ENCODE peak calls at places on chromosomes 7 and 10, in five cellular contexts. M, R, V, E and C are unnamed samples.

GRCh38 chr7:74449809-74450397 is 3.8 kb upstream of the GTF2IRD1 start:
- DNase-seq in M (peak; percentile 78), R (no peak), V (no peak), E (peak; percentile 47), C (peak; percentile 62)

GRCh38 chr10:31000071-31000787 is 31.4 kb downstream of the ZNF438 start:
- DNase-seq in M (no peak), R (no peak), V (no peak), E (no peak), C (no peak)

GRCh38 chr10:23514321-23514720 is 75.4 kb downstream of the OTUD1 start:
- DNase-seq in M (no peak), R (no peak), V (no peak), E (no peak), C (no peak)

GRCh38 chr10:130573446-130573845 is 437.3 kb downstream of the GLRX3 start:
- DNase-seq in M (no peak), R (no peak), V (no peak), E (no peak), C (peak; percentile 11)

GRCh38 chr7:109939207-109939606 is 1151.7 kb upstream of the LRRN3 start:
- DNase-seq in M (no peak), R (no peak), V (no peak), E (no peak), C (no peak)

GRCh38 chr7:44555350-44555749 is 14.2 kb upstream of the NPC1L1 start:
- DNase-seq in M (no peak), R (no peak), V (no peak), E (no peak), C (no peak)

GRCh38 chr7:22569586-22570321 is 69.8 kb upstream of the STEAP1B start:
- DNase-seq in M (no peak), R (no peak), V (no peak), E (no peak), C (peak; percentile 57)

GRCh38 chr10:71880425-71881306 is 29.6 kb upstream of the PSAP start:
- DNase-seq in M (no peak), R (no peak), V (no peak), E (peak; percentile 57), C (no peak)

GRCh38 chr7:151068069-151068773 is 8.8 kb downstream of the SLC4A2 start:
- DNase-seq in M (no peak), R (no peak), V (no peak), E (no peak), C (no peak)

GRCh38 chr7:91945476-91945875 is 4.8 kb downstream of the AKAP9 start:
- DNase-seq in M (no peak), R (no peak), V (no peak), E (no peak), C (no peak)

GRCh38 chr7:127791790-127792189 is 139.8 kb downstream of the SND1 start:
- DNase-seq in M (no peak), R (no peak), V (no peak), E (no peak), C (no peak)

GRCh38 chr7:14016950-14017349 is 27.5 kb upstream of the ETV1 start:
- DNase-seq in M (no peak), R (no peak), V (no peak), E (no peak), C (no peak)

GRCh38 chr7:31126976-31127375 is 74.9 kb downstream of the ADCYAP1R1 start:
- DNase-seq in M (no peak), R (no peak), V (no peak), E (no peak), C (no peak)

GRCh38 chr10:61899045-61899444 is 2.5 kb upstream of the ARID5B start:
- DNase-seq in M (no peak), R (no peak), V (no peak), E (no peak), C (no peak)

GRCh38 chr7:40101201-40101600 is 33.2 kb downstream of the MPLKIP start:
- DNase-seq in M (no peak), R (no peak), V (no peak), E (no peak), C (no peak)

GRCh38 chr7:20440472-20441105 is 109.9 kb downstream of the ITGB8 start:
- DNase-seq in M (no peak), R (no peak), V (no peak), E (no peak), C (no peak)

GRCh38 chr7:140617081-140617480 is 23.5 kb downstream of the DENND2A start:
- DNase-seq in M (no peak), R (no peak), V (no peak), E (no peak), C (no peak)

GRCh38 chr7:55964261-55964801 is at the start of gene NIPSNAP2:
- DNase-seq in M (peak; percentile 66), R (peak; percentile 32), V (no peak), E (no peak), C (peak; percentile 84)

GRCh38 chr7:1557771-1558170 is 1.8 kb upstream of the TMEM184A start:
- DNase-seq in M (no peak), R (no peak), V (peak; percentile 44), E (no peak), C (peak; percentile 35)

GRCh38 chr10:30502266-30503058 is 68.5 kb downstream of the MAP3K8 start:
- DNase-seq in M (peak; percentile 29), R (no peak), V (no peak), E (peak; percentile 43), C (peak; percentile 30)

GRCh38 chr7:71236488-71237179 is 104.7 kb downstream of the GALNT17 start:
- DNase-seq in M (no peak), R (no peak), V (no peak), E (no peak), C (no peak)

DNA sequence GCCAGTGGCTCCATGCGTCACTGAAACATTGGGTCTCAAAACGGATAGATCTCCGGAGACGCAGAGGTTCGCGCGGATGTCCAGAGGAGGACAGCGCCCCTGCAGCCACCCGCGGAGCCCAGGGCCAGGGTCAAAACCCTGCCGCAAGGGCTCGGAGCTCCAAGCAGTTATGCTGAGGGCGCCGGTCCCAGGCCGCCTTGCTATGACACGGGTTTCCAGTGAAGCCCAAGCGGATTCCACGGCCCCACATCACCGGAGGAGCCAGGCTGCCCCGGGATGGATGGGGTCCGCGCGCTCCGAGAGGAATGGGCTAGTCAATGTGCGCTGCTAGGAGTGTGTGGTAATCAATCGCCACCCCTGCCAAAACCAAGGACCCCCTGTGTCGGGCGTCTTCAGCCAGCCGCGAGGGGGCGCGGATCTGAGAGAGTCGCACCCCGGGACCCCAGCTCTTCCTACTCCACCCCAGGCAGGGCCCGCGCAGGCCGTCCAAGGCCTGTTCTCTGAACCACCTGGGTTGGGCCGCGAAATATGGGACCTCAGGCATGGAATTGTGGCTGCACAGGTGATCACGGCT is 5.6 kb upstream of the EMX2 start:
- DNase-seq in M (no peak), R (no peak), V (no peak), E (no peak), C (no peak)
- TF ChIP-seq CTCF in M (no peak), R (no peak), V (no peak), E (no peak), C (no peak)

GRCh38 chr10:119365773-119366640 is 158.6 kb downstream of the GRK5 start:
- DNase-seq in M (no peak), R (no peak), V (no peak), E (no peak), C (no peak)

GRCh38 chr10:119362122-119362521 is 154.8 kb downstream of the GRK5 start:
- DNase-seq in M (no peak), R (no peak), V (no peak), E (no peak), C (no peak)

GRCh38 chr10:119367841-119368549 is 160.6 kb downstream of the GRK5 start:
- DNase-seq in M (no peak), R (no peak), V (no peak), E (no peak), C (no peak)

GRCh38 chr10:119368581-119368980 is 161.2 kb downstream of the GRK5 start:
- DNase-seq in M (no peak), R (no peak), V (no peak), E (no peak), C (no peak)

GRCh38 chr10:119364941-119365340 is 157.6 kb downstream of the GRK5 start:
- DNase-seq in M (no peak), R (no peak), V (no peak), E (no peak), C (no peak)
- TF ChIP-seq CTCF in M (no peak), R (no peak), V (no peak), E (no peak), C (no peak)

DNA sequence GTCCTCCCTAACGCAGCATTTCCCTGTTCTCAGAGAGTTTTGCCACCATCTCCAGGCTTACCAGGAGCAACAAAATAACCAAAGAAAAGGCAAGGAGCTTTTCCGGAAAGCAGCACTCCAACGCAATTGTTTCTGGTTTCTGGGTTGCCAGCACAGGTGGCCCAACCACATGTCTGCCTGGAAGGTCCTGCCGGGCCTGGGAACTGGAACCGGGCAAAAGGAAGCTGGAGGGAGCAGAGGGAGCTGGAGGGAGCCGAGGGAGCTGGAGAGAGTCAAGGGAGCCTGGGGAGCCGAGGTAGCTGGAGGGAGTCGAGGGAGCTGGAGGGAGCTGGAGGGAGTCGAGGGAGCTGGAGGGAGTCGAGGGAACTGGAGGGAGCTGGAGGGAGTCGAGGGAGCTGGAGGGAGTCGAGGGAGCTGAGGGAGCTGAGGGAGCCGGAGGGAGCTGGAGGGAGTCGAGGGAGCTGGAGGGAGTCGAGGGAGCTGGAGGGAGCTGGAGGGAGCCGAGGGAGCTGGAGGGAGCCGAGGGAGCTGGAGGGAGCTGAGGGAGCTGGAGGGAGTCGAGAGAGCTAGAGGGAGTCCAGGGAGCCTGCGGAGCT is 54.6 kb downstream of the STK32C start:
- DNase-seq in M (no peak), R (no peak), V (no peak), E (no peak), C (no peak)
- TF ChIP-seq CTCF in M (no peak), R (no peak), V (no peak), E (no peak), C (no peak)

DNA sequence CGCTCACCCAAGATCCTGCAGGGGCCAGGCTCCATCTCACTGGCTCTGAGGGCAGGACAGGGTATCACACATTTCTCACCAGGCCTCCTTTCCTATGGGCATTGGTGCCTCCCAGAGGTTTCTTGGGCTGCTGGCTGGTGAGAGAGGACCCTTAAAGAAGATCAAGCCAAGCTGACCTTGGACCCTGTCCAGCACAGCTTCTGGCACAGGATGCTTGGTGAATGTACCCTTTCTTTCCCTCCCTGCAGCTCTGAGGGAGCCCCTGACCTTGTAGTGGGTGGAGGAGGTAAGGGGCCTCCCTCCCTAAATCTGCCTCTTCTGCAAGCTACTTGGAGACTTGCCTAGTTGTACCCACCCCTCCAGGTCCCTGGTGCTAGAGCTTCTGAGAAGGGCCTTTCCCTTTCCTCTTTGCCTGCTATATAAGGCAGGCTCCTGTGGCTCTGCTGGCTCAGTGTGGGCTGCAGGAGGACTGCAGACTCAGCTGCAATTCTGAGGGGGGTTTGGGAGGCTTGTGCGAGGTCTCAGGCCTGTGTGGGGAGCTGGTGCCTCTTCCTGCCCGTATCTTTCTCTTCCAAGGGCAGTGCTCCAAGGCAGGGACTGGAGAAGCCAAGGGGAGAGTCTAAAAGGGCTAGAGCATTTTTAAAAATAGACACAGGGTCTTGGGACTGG is 11.8 kb upstream of the TRIM8 start:
- DNase-seq in M (no peak), R (no peak), V (peak; percentile 57), E (no peak), C (no peak)
- TF ChIP-seq CTCF in M (no peak), R (no peak), V (no peak), E (no peak), C (no peak)